ENCODE peak calls at places on chromosomes 11 and 22, in eight cellular contexts. R is sigmoid colon, C is NT2/D1, F is mammary epithelial cell, O is BE2C, U is IMR-90, J is neural progenitor cell, G is PC-9. L is an unnamed sample.

GRCh38 chr11:100625041-100625440 is 62.0 kb upstream of the ARHGAP42 start:
- DNase-seq in R (no peak), C (no peak), F (peak; percentile 63), O (no peak), U (no peak), J (no peak), G (no peak), L (no peak)

GRCh38 chr11:36431429-36432092 is 78.5 kb downstream of the TRAF6 start:
- DNase-seq in R (peak; percentile 90), C (no peak), F (peak; percentile 93), O (peak; percentile 22), U (peak; percentile 98), J (peak; percentile 10), G (peak; percentile 69), L (peak; percentile 96)

GRCh38 chr22:46069518-46070214 is 80.7 kb upstream of the PPARA start:
- DNase-seq in R (peak; percentile 96), C (no peak), F (peak; percentile 93), O (peak; percentile 95), U (peak; percentile 91), J (no peak), G (peak; percentile 89), L (peak; percentile 93)

GRCh38 chr22:41284465-41284864 is 1.5 kb downstream of the RANGAP1 start:
- DNase-seq in R (no peak), C (no peak), F (peak; percentile 35), O (no peak), U (no peak), J (no peak), G (peak; percentile 43), L (no peak)

GRCh38 chr22:36339171-36340065 is 48.3 kb downstream of the MYH9 start:
- DNase-seq in R (no peak), C (no peak), F (peak; percentile 73), O (no peak), U (peak; percentile 78), J (no peak), G (no peak), L (no peak)

GRCh38 chr22:36940676-36941075 is 27.2 kb downstream of the CSF2RB start:
- DNase-seq in R (no peak), C (no peak), F (no peak), O (no peak), U (no peak), J (no peak), G (no peak), L (no peak)

GRCh38 chr22:20204281-20204680 is 53.4 kb upstream of the CCDC188 start:
- DNase-seq in R (no peak), C (no peak), F (no peak), O (no peak), U (no peak), J (no peak), G (no peak), L (no peak)

GRCh38 chr11:62430350-62430749 is 11.5 kb downstream of the SCGB1A1 start:
- DNase-seq in R (no peak), C (no peak), F (no peak), O (no peak), U (no peak), J (no peak), G (no peak), L (no peak)

DNA sequence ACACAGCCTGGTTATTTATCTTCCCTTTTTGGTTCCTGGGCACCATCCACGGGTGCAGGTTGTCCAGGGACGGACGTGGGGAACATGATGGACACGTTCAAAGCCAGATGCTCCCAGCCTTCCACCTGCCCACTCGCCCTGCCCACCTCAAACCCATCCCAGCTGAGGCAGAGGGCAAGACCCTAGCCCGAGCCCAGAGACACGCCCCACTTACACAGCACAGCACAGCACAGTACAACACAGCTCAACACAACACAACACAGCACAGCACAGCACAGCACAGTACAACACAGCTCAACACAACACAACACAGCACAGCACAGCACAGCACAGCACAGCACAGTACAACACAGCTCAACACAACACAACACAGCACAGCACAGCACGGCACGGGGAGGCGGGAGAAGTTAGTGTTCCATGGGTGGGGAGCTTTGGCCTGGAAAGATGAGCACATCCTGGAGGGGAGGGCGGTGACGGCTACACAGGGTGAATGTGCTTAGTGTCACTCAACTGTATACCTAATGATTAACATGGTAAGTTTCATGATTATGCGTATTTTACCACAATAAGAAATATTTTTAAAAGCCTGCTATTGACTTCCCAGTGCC is 1507.5 kb downstream of the BRD1 start:
- DNase-seq in R (peak; percentile 47), C (no peak), F (no peak), O (no peak), U (no peak), J (no peak), G (no peak), L (no peak)
- H3K36me3 ChIP-seq in R (no peaks in the 10 kb centered on the region), C (no peaks in the 10 kb centered on the region), F (no peaks in the 10 kb centered on the region), O (no peaks in the 10 kb centered on the region), U (no peaks in the 10 kb centered on the region), J (no peaks in the 10 kb centered on the region), G (no peaks in the 10 kb centered on the region), L (no peaks in the 10 kb centered on the region)

DNA sequence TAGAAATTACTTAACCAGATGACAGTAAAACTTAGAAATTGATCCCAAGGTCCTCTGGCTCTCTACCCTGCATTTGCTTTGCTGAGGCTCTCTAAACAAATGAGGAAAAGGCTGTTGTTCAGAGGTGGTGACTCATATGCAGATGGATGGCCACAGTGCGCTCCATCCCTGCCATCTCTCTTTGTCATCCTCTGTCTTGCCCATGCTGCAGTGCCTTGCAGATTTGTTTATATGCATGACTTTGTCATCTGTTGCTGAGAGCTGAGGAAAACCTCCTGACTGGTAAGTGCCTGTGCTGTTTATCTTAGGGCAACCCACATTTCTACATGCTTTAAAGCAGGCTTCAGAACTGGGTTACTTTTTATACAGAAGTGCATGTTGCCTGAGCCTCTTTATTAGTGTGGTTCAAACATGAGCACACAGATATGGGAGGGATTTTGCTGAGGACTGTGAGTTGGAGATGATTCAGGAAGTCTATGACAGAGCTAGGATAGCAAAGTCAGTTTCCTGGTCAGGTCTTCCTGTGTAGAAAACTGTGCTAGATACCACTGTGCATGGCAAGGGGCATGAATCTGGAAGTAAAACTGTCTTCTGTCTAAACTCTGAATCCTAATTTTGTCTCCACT is 57.4 kb downstream of the JAM3 start:
- DNase-seq in R (no peak), C (peak; percentile 69), F (peak; percentile 68), O (peak; percentile 50), U (peak; percentile 97), J (no peak), G (no peak), L (peak; percentile 64)
- H3K4me3 ChIP-seq in R (no peak overlapping the region), C (no peak overlapping the region), F (no peak overlapping the region), O (no peak overlapping the region), U (no peak overlapping the region), J (no peak overlapping the region), G (no peak overlapping the region), L (no peak overlapping the region)

GRCh38 chr22:26310616-26311015 is 118.4 kb upstream of the ASPHD2 start:
- DNase-seq in R (no peak), C (no peak), F (no peak), O (no peak), U (no peak), J (no peak), G (no peak), L (no peak)

GRCh38 chr22:26314656-26315055 is 114.4 kb upstream of the ASPHD2 start:
- DNase-seq in R (no peak), C (no peak), F (no peak), O (no peak), U (no peak), J (no peak), G (no peak), L (no peak)

GRCh38 chr22:26314171-26314570 is 114.9 kb upstream of the ASPHD2 start:
- DNase-seq in R (no peak), C (no peak), F (no peak), O (no peak), U (no peak), J (no peak), G (no peak), L (no peak)

GRCh38 chr22:26316732-26317131 is 112.3 kb upstream of the ASPHD2 start:
- DNase-seq in R (no peak), C (no peak), F (no peak), O (no peak), U (no peak), J (no peak), G (no peak), L (no peak)

DNA sequence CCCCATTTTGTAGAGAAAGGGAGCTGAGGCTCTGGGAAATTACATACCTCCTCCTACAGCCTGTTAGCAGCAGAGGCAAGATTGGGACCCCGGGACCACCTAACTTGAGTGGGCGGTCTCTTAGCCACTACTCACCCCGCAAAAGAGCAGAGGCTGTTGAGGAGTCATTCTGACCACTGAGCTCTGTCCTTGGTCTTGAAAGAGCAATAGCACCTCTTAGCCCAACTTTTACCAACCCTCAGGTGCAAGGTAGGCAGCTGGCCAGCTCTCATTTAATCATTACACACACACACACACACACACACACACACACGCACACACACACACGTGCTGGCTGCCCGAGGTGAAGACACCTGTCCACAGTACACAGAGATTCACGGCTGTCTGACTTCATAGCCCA is 115.8 kb upstream of the ASPHD2 start:
- DNase-seq in R (no peak), C (no peak), F (no peak), O (no peak), U (no peak), J (no peak), G (no peak), L (no peak)
- H3K27me3 ChIP-seq in R (no peaks in the 10 kb centered on the region), C (no peaks in the 10 kb centered on the region), F (no peaks in the 10 kb centered on the region), O (no peaks in the 10 kb centered on the region), U (no peaks in the 10 kb centered on the region), J (peaks cover 21% of the 10 kb centered on the region), G (peaks cover 77% of the 10 kb centered on the region), L (peaks cover 2% of the 10 kb centered on the region)

GRCh38 chr11:65853249-65853979 is 4.6 kb downstream of the CFL1 start:
- DNase-seq in R (peak; percentile 61), C (peak; percentile 43), F (no peak), O (no peak), U (no peak), J (peak; percentile 28), G (no peak), L (no peak)

GRCh38 chr11:65855927-65856363 is 2.0 kb downstream of the CFL1 start:
- DNase-seq in R (no peak), C (no peak), F (no peak), O (no peak), U (no peak), J (peak; percentile 8), G (no peak), L (no peak)

GRCh38 chr11:65854161-65854592 is 3.8 kb downstream of the CFL1 start:
- DNase-seq in R (peak; percentile 52), C (no peak), F (no peak), O (no peak), U (no peak), J (peak; percentile 1), G (no peak), L (no peak)

GRCh38 chr11:65856689-65857499 is 1.1 kb downstream of the CFL1 start:
- DNase-seq in R (peak; percentile 92), C (no peak), F (peak; percentile 69), O (peak; percentile 78), U (peak; percentile 52), J (peak; percentile 82), G (peak; percentile 76), L (peak; percentile 72)

DNA sequence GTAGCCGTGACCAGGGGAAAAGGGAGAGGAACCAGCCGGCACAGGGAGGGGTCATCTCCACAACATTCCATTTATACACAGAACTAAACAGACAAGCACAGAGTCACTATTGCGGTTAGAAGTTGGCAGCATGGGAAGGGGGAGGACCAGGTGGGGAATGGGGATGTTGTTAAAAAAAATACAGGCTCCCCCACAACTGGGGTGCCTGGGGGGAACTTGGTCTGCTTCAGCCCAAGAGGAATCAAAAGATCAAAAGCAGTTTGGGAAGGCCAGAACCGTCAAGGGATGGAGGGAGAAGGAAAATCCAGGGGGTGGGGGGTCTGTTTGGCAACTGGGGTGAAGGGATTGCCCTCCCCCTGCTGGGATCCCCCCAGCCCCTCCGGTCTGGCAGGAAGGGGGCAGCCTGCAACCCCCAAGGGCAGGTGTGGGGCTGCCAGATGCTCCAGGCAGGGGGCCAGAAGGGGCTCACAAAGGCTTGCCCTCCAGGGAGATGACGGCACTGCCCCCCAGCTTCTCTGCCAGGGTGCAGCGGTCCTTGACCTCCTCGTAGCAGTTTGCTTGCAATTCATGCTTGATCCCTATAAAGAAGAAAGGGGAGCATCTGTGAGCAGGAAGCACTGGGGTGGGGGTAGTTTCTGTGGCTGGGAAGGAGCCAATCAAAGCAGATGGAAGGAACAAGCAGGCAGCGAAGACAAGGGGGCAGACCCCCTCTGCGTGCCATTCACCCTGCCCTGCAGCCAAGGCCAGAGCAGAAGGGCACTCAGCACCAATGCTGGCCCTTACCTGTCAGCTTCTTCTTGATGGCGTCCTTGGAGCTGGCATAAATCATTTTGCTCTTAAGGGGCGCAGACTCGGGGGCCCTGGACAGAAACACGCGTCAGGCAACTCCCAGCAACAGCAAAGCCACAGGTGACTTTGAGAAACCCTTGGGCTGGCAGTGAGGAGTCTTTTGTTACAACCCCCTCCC is 2.8 kb downstream of the CFL1 start:
- DNase-seq in R (peak; percentile 68), C (no peak), F (no peak), O (no peak), U (no peak), J (no peak), G (no peak), L (no peak)
- H3K36me3 ChIP-seq in R (peaks cover 57% of the 10 kb centered on the region), C (peaks cover 66% of the 10 kb centered on the region), F (peaks cover 27% of the 10 kb centered on the region), O (peaks cover 55% of the 10 kb centered on the region), U (peaks cover 59% of the 10 kb centered on the region), J (peaks cover 7% of the 10 kb centered on the region), G (peaks cover 30% of the 10 kb centered on the region), L (peaks cover 66% of the 10 kb centered on the region)

L was measured in MG63.